ENCODE peak calls at places on chromosomes 5 and 9, in five cellular contexts. N, M, O, D and P are unnamed samples.

GRCh38 chr5:133385346-133385745 is 227.0 kb downstream of the FSTL4 start:
- DNase-seq in M (no peak), O (no peak), N (no peak), D (no peak), P (no peak)

GRCh38 chr5:158877706-158878105 is 222.0 kb downstream of the EBF1 start:
- DNase-seq in M (no peak), D (no peak), O (no peak), N (no peak), P (no peak)

GRCh38 chr5:100790170-100790665 is 112.9 kb downstream of the ST8SIA4 start:
- DNase-seq in O (no peak), M (no peak), D (peak; percentile 55), N (peak; percentile 33), P (peak; percentile 16)

GRCh38 chr9:94593459-94594345 is at the start of gene FBP2:
- DNase-seq in O (no peak), M (no peak), N (no peak), D (no peak), P (peak; percentile 11)

GRCh38 chr5:116343961-116344360 is 230.7 kb downstream of the SEMA6A start:
- DNase-seq in D (peak; percentile 57), O (no peak), N (no peak), M (no peak), P (no peak)

GRCh38 chr9:90340421-90340820 is 302.2 kb downstream of the DIRAS2 start:
- DNase-seq in N (no peak), O (no peak), D (no peak), M (no peak), P (no peak)

GRCh38 chr9:113178087-113178486 is 27.3 kb downstream of the SLC31A2 start:
- DNase-seq in O (no peak), D (no peak), M (no peak), N (no peak), P (no peak)

GRCh38 chr5:36722913-36723312 is 116.5 kb downstream of the SLC1A3 start:
- DNase-seq in O (no peak), N (no peak), D (no peak), M (no peak), P (no peak)

GRCh38 chr5:126914813-126915436 is 115.4 kb downstream of the MARCHF3 start:
- DNase-seq in D (no peak), M (no peak), O (no peak), N (no peak), P (no peak)

GRCh38 chr5:126909856-126910255 is 120.5 kb downstream of the MARCHF3 start:
- DNase-seq in O (no peak), D (no peak), M (no peak), N (no peak), P (peak; percentile 88)

GRCh38 chr5:126913316-126913715 is 117.0 kb downstream of the MARCHF3 start:
- DNase-seq in O (no peak), N (no peak), D (no peak), M (no peak), P (no peak)

GRCh38 chr5:126915496-126915895 is 114.9 kb downstream of the MARCHF3 start:
- DNase-seq in O (no peak), N (no peak), M (no peak), D (no peak), P (no peak)

DNA sequence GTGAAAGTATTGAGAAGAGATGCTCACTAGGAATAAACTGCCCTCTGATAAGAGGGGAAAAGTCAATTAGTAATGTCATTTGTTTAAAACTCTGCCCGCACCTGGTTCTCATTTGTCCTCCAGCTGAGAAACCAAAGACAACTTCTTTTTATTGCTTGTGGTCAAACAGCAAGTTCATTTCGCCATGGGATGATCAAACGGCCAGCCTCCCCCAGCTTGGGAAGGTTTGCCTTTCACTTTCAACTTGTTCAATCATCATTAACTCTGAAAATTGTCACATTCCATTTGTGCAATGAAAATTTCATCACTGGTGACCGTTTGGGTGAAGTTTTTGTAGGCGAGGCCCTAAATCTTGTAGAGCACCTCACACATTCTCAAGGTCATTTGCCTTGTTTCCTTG is 117.8 kb downstream of the MARCHF3 start:
- DNase-seq in O (no peak), M (no peak), N (no peak), D (no peak), P (no peak)
- H3K4me2 ChIP-seq in O (no peak overlapping the region), M (no peak overlapping the region), N (no peak overlapping the region), D (no peak overlapping the region), P (no peak overlapping the region)

GRCh38 chr5:91283899-91284298 is 99.2 kb downstream of the ARRDC3 start:
- DNase-seq in O (no peak), M (no peak), N (peak; percentile 72), D (no peak), P (peak; percentile 45)
- TF ChIP-seq JUN in O (no peak), M (no peak), N (no peak), D (no peak), P (no peak)

GRCh38 chr5:124912653-124913328 is 166.4 kb upstream of the ZNF608 start:
- DNase-seq in D (no peak), M (no peak), O (no peak), N (no peak), P (no peak)
- H3K4me2 ChIP-seq in D (no peak overlapping the region), M (no peak overlapping the region), O (no peak overlapping the region), N (no peak overlapping the region), P (no peak overlapping the region)

GRCh38 chr9:114634387-114634786 is 23.2 kb downstream of the TEX53 start:
- DNase-seq in D (no peak), O (no peak), M (no peak), N (no peak), P (no peak)

GRCh38 chr9:114638441-114638840 is 19.2 kb downstream of the TEX53 start:
- DNase-seq in D (no peak), M (no peak), N (no peak), O (no peak), P (no peak)

GRCh38 chr9:114631166-114631565 is 20.1 kb downstream of the TMEM268 start:
- DNase-seq in N (no peak), D (no peak), M (no peak), O (no peak), P (no peak)

GRCh38 chr9:114629563-114630090 is 18.5 kb downstream of the TMEM268 start:
- DNase-seq in D (no peak), M (no peak), N (no peak), O (no peak), P (no peak)

GRCh38 chr9:114633452-114634089 is 22.5 kb downstream of the TMEM268 start:
- DNase-seq in N (no peak), D (no peak), O (no peak), M (no peak), P (no peak)
- TF ChIP-seq JUN in N (no peak), D (no peak), O (no peak), M (no peak), P (no peak)

GRCh38 chr5:178642351-178642909 is 15.6 kb upstream of the CLK4 start:
- DNase-seq in N (no peak), O (no peak), D (no peak), M (no peak), P (peak; percentile 54)
- H3K4me2 ChIP-seq in N (no peak overlapping the region), O (no peak overlapping the region), D (no peak overlapping the region), M (no peak overlapping the region), P (peak overlapping the region; percentile 25)

GRCh38 chr9:130765135-130766030 is 69.7 kb upstream of the ABL1 start:
- DNase-seq in D (no peak), O (no peak), N (no peak), M (no peak), P (peak; percentile 84)
- TF ChIP-seq JUN in D (no peak), O (no peak), N (no peak), M (no peak), P (peak; percentile 79)

GRCh38 chr5:153223376-153223775 is 267.1 kb upstream of the GRIA1 start:
- DNase-seq in M (no peak), N (no peak), O (no peak), D (no peak), P (no peak)
- H3K4me2 ChIP-seq in M (no peak overlapping the region), N (no peak overlapping the region), O (no peak overlapping the region), D (no peak overlapping the region), P (no peak overlapping the region)

GRCh38 chr5:125883223-125883622 is 540.0 kb upstream of the GRAMD2B start:
- DNase-seq in N (no peak), O (no peak), D (no peak), M (no peak), P (no peak)

GRCh38 chr5:125882061-125882460 is 541.1 kb upstream of the GRAMD2B start:
- DNase-seq in D (no peak), N (no peak), M (no peak), O (no peak), P (no peak)
- TF ChIP-seq JUN in D (no peak), N (no peak), M (no peak), O (no peak), P (no peak)